ENCODE peak calls at places on chromosomes 3 and 15, in six cellular contexts. K is GM23248; E is heart left ventricle; B is psoas muscle; P is transverse colon; H is effector memory CD4-positive, alpha-beta T cell. N is an unnamed sample.

GRCh38 chr3:157282261-157283191 is 122.6 kb upstream of the CCNL1 start:
- DNase-seq in K (peak), E (no peak), B (peak), P (no peak), H (no peak), N (no peak)

GRCh38 chr3:69330891-69331400 is 54.9 kb downstream of the FRMD4B start:
- DNase-seq in K (no peak), E (no peak), B (no peak), P (no peak), H (no peak), N (no peak)

GRCh38 chr3:188916934-188917391 is 254.8 kb upstream of the TPRG1 start:
- DNase-seq in K (peak), E (no peak), B (no peak), P (no peak), H (no peak), N (no peak)

GRCh38 chr15:57706405-57707209 is at the start of gene POLR2M:
- DNase-seq in K (peak), E (peak), B (peak), P (peak), H (peak), N (peak)

GRCh38 chr3:115634052-115634451 is 10.7 kb downstream of the GAP43 start:
- DNase-seq in K (no peak), E (no peak), B (no peak), P (no peak), H (no peak), N (no peak)

GRCh38 chr3:182921665-182922355 is 58.5 kb downstream of the DCUN1D1 start:
- DNase-seq in K (peak), E (no peak), B (no peak), P (no peak), H (no peak), N (no peak)

GRCh38 chr3:188929138-188929537 is 242.6 kb upstream of the TPRG1 start:
- DNase-seq in K (no peak), E (no peak), B (no peak), P (no peak), H (no peak), N (no peak)

GRCh38 chr3:127673191-127674098 is 693 bp downstream of the ABTB1 start:
- DNase-seq in K (peak), E (peak), B (peak), P (peak), H (peak), N (peak)

GRCh38 chr15:79849789-79850188 is 47.0 kb downstream of the MTHFS start:
- DNase-seq in K (peak), E (no peak), B (no peak), P (no peak), H (no peak), N (peak)

GRCh38 chr15:56442354-56442753 is 22.6 kb downstream of the MNS1 start:
- DNase-seq in K (no peak), E (no peak), B (no peak), P (no peak), H (no peak), N (no peak)

GRCh38 chr15:45522179-45522930 is at the start of gene SLC30A4:
- DNase-seq in K (peak), E (peak), B (peak), P (peak), H (peak), N (peak)

GRCh38 chr3:83248454-83248853 is 1487.0 kb upstream of the GBE1 start:
- DNase-seq in K (no peak), E (no peak), B (no peak), P (no peak), H (no peak), N (no peak)

GRCh38 chr15:61155741-61156700 is 73.1 kb downstream of the RORA start:
- DNase-seq in K (peak), E (no peak), B (peak), P (peak), H (no peak), N (no peak)

GRCh38 chr15:71800835-71801745 is 9.3 kb upstream of the NR2E3 start:
- DNase-seq in K (peak), E (no peak), B (no peak), P (peak), H (no peak), N (peak)

GRCh38 chr3:23275814-23276213 is 72.7 kb downstream of the UBE2E2 start:
- DNase-seq in K (no peak), E (no peak), B (no peak), P (no peak), H (no peak), N (no peak)

GRCh38 chr15:70504305-70504951 is 258.9 kb downstream of the UACA start:
- DNase-seq in K (peak), E (peak), B (peak), P (peak), H (no peak), N (no peak)

GRCh38 chr3:94429517-94429916 is 366.7 kb downstream of the NSUN3 start:
- DNase-seq in K (no peak), E (no peak), B (no peak), P (no peak), H (no peak), N (no peak)

GRCh38 chr15:85554852-85555521 is 174.6 kb downstream of the AKAP13 start:
- DNase-seq in K (no peak), E (no peak), B (no peak), P (no peak), H (no peak), N (no peak)
- H3K4me3 ChIP-seq in K (no peak), E (no peak), B (peak), P (no peak), H (no peak), N (peak)

GRCh38 chr3:58748024-58748423 is 81.5 kb upstream of the FAM3D start:
- DNase-seq in K (no peak), E (no peak), B (no peak), P (no peak), H (no peak), N (no peak)
- H3K27ac ChIP-seq in K (no peak), E (no peak), B (no peak), P (no peak), H (no peak), N (no peak)

DNA sequence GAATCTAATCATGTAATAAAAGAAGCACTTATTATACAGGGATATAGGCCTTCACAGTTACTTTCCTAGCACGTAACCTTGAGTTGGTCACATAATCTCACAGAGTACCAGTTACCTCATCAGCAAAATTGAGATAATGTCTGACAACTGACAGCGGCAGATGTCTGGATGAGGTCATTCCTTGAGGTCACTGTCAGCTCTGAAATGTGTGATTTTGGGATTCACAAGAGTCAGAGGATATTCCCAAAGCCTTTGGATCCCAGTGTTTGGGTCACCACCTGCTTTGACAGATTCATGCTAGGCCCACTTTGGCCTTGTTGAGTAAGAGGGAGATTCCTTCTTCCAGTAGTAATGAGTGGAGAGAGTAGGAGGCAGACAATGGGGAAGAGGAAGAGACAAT is 151.3 kb upstream of the SEMA6D start:
- DNase-seq in K (no peak), E (no peak), B (no peak), P (no peak), H (no peak), N (no peak)
- H3K4me3 ChIP-seq in K (no peak), E (no peak), B (no peak), P (no peak), H (no peak), N (no peak)

DNA sequence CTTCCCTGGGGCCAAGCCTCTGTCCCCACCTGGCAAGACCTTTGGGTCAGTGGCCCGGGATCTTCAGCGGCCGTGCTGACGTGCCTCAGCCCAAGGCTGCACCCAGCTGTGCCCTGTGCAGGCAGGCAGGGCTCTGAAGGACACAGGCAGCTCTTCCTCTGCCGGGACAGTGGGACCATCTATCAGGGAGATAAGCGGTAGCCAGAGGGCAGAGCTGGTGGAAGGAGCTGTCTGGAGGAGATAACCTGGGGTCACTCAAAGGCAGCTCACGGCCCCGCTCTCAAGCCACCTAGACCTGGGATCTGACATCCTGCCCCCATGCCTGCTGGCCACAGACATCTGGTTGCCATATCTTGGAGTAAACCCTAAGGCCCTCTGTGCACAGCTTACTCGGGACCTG is 27.3 kb downstream of the DUSP7 start:
- DNase-seq in K (no peak), E (no peak), B (no peak), P (no peak), H (no peak), N (no peak)
- H3K27ac ChIP-seq in K (no peak), E (peak), B (peak), P (no peak), H (no peak), N (peak)

N was measured in dorsolateral prefrontal cortex.